ENCODE peak calls at places on chromosomes 13 and 19, in nine cellular contexts. R, T, V, Q, B, O, S, C and I are unnamed samples.

GRCh38 chr13:30191491-30192100 is 115.8 kb downstream of the KATNAL1 start:
- DNase-seq in O (no peak), T (no peak), R (no peak), B (no peak), S (peak; percentile 56), V (no peak), C (peak; percentile 65), Q (no peak), I (peak; percentile 6)

GRCh38 chr13:49062297-49062896 is 86.7 kb downstream of the FNDC3A start:
- DNase-seq in B (no peak), Q (no peak), V (no peak), C (peak; percentile 54), T (no peak), O (no peak), S (peak; percentile 45), R (no peak), I (no peak)

GRCh38 chr13:100388923-100389322 is 199.7 kb downstream of the GGACT start:
- DNase-seq in T (no peak), S (no peak), Q (no peak), B (no peak), O (no peak), C (no peak), R (no peak), V (no peak), I (no peak)

GRCh38 chr19:5296021-5296420 is 44.6 kb downstream of the PTPRS start:
- DNase-seq in S (no peak), B (no peak), C (no peak), R (no peak), O (no peak), V (no peak), T (no peak), Q (no peak), I (no peak)

GRCh38 chr19:35380450-35381124 is 9.7 kb downstream of the GPR42 start:
- DNase-seq in O (no peak), S (no peak), Q (peak; percentile 40), V (no peak), T (no peak), C (no peak), B (peak; percentile 41), R (no peak), I (no peak)

GRCh38 chr19:41546386-41546789 is 29.6 kb upstream of the CEACAM21 start:
- DNase-seq in O (no peak), R (no peak), V (no peak), B (peak; percentile 43), T (no peak), Q (no peak), S (no peak), C (no peak), I (no peak)

GRCh38 chr13:97944396-97945029 is 9.0 kb upstream of the IPO5 start:
- DNase-seq in O (no peak), C (peak; percentile 56), S (peak; percentile 46), T (no peak), B (no peak), R (no peak), V (no peak), Q (no peak), I (peak; percentile 52)

GRCh38 chr13:91592050-91593014 is 193.9 kb downstream of the GPC5 start:
- DNase-seq in V (no peak), C (no peak), S (no peak), Q (no peak), T (no peak), B (no peak), R (no peak), O (no peak), I (peak; percentile 10)

GRCh38 chr19:42166336-42166735 is 34.1 kb upstream of the POU2F2 start:
- DNase-seq in C (no peak), Q (no peak), O (no peak), S (no peak), R (no peak), T (no peak), V (no peak), B (no peak), I (no peak)

GRCh38 chr13:109703250-109703649 is 83.1 kb downstream of the IRS2 start:
- DNase-seq in S (no peak), V (no peak), Q (no peak), R (no peak), B (no peak), O (no peak), T (no peak), C (no peak), I (no peak)

GRCh38 chr13:21333186-21333585 is 125.9 kb downstream of the ZDHHC20 start:
- DNase-seq in Q (no peak), O (no peak), S (no peak), B (no peak), V (no peak), R (no peak), C (no peak), T (no peak), I (peak; percentile 54)

GRCh38 chr19:1266818-1267440 is 2.2 kb upstream of the CIRBP start:
- DNase-seq in C (peak; percentile 60), T (peak; percentile 70), R (no peak), Q (peak; percentile 77), O (peak; percentile 83), V (no peak), B (peak; percentile 82), S (peak; percentile 59), I (no peak)